ENCODE peak calls at places on chromosomes 4 and X, in four cellular contexts. One of them, this sample, is unnamed.
A peak's percentile ranks its signal among the peaks of the same experiment; 100 is the strongest.

GRCh38 chr4:82423245-82424054 is 6.8 kb downstream of the HNRNPDL start:
- DNase-seq in T1000: no peak
- DNase-seq in EH: peak; percentile 67
- DNase-seq in activated CD4-positive, alpha-beta T cell treated with anti-CD3 and anti-CD28 coated beads, Interleukin-2, amount 50 U/mL, for 48 hours: no peak
- DNase-seq in this sample: no peak

GRCh38 chrX:49238735-49239134 is 3.5 kb downstream of the CCDC22 start:
- DNase-seq in EH: no peak
- DNase-seq in activated CD4-positive, alpha-beta T cell treated with anti-CD3 and anti-CD28 coated beads, Interleukin-2, amount 50 U/mL, for 48 hours: no peak
- DNase-seq in T1000: no peak
- DNase-seq in this sample: no peak

GRCh38 chrX:72002886-72003285 is 92.2 kb downstream of the NHSL2 start:
- DNase-seq in activated CD4-positive, alpha-beta T cell treated with anti-CD3 and anti-CD28 coated beads, Interleukin-2, amount 50 U/mL, for 48 hours: no peak
- DNase-seq in T1000: no peak
- DNase-seq in EH: peak; percentile 24
- DNase-seq in this sample: no peak

GRCh38 chr4:1400191-1400805 is 5.9 kb downstream of the NKX1-1 start:
- DNase-seq in T1000: no peak
- DNase-seq in activated CD4-positive, alpha-beta T cell treated with anti-CD3 and anti-CD28 coated beads, Interleukin-2, amount 50 U/mL, for 48 hours: no peak
- DNase-seq in EH: no peak
- DNase-seq in this sample: no peak

GRCh38 chr4:156672492-156672891 is 299.1 kb downstream of the PDGFC start:
- DNase-seq in activated CD4-positive, alpha-beta T cell treated with anti-CD3 and anti-CD28 coated beads, Interleukin-2, amount 50 U/mL, for 48 hours: no peak
- DNase-seq in EH: no peak
- DNase-seq in T1000: no peak
- DNase-seq in this sample: peak; percentile 31

GRCh38 chrX:152907084-152907651 is 9.3 kb downstream of the ZNF185 start:
- DNase-seq in EH: no peak
- DNase-seq in T1000: no peak
- DNase-seq in activated CD4-positive, alpha-beta T cell treated with anti-CD3 and anti-CD28 coated beads, Interleukin-2, amount 50 U/mL, for 48 hours: no peak
- DNase-seq in this sample: no peak

GRCh38 chrX:19072372-19072771 is 49.9 kb downstream of the ADGRG2 start:
- DNase-seq in activated CD4-positive, alpha-beta T cell treated with anti-CD3 and anti-CD28 coated beads, Interleukin-2, amount 50 U/mL, for 48 hours: no peak
- DNase-seq in EH: no peak
- DNase-seq in T1000: no peak
- DNase-seq in this sample: no peak

GRCh38 chr4:38381788-38382187 is 282.2 kb upstream of the KLF3 start:
- DNase-seq in T1000: no peak
- DNase-seq in activated CD4-positive, alpha-beta T cell treated with anti-CD3 and anti-CD28 coated beads, Interleukin-2, amount 50 U/mL, for 48 hours: no peak
- DNase-seq in EH: peak; percentile 10
- DNase-seq in this sample: no peak

GRCh38 chrX:13825178-13825762 is 8.4 kb upstream of the GPM6B start:
- DNase-seq in EH: no peak
- DNase-seq in T1000: no peak
- DNase-seq in activated CD4-positive, alpha-beta T cell treated with anti-CD3 and anti-CD28 coated beads, Interleukin-2, amount 50 U/mL, for 48 hours: no peak
- DNase-seq in this sample: no peak

GRCh38 chr4:29536745-29537144 is 1183.4 kb upstream of the PCDH7 start:
- DNase-seq in T1000: no peak
- DNase-seq in EH: no peak
- DNase-seq in activated CD4-positive, alpha-beta T cell treated with anti-CD3 and anti-CD28 coated beads, Interleukin-2, amount 50 U/mL, for 48 hours: no peak
- DNase-seq in this sample: no peak

GRCh38 chr4:47972181-47972580 is 44.3 kb downstream of the CNGA1 start:
- DNase-seq in T1000: no peak
- DNase-seq in activated CD4-positive, alpha-beta T cell treated with anti-CD3 and anti-CD28 coated beads, Interleukin-2, amount 50 U/mL, for 48 hours: no peak
- DNase-seq in EH: no peak
- DNase-seq in this sample: no peak